ENCODE peak calls at places on chromosomes 6 and 20, in four cellular contexts. Z, T, E and Q are unnamed samples.

GRCh38 chr6:52872031-52872430 is 31.4 kb upstream of the GSTA5 start:
- DNase-seq in E (no peak), Z (no peak), T (no peak), Q (no peak)

GRCh38 chr6:159074120-159074684 is 29.4 kb upstream of the TAGAP start:
- DNase-seq in Z (no peak), E (no peak), T (peak), Q (peak)

GRCh38 chr6:79468116-79468515 is 69.1 kb downstream of the LCA5 start:
- DNase-seq in E (no peak), Z (no peak), T (peak), Q (no peak)

GRCh38 chr20:35101620-35102019 is 9.0 kb upstream of the TRPC4AP start:
- DNase-seq in Z (no peak), E (no peak), T (no peak), Q (no peak)

GRCh38 chr20:4167261-4168004 is 152.1 kb upstream of the RNF24 start:
- DNase-seq in T (no peak), Z (no peak), E (no peak), Q (peak)

GRCh38 chr6:144285798-144286502 is 815 bp downstream of the UTRN start:
- DNase-seq in T (peak), Z (no peak), E (peak), Q (peak)

GRCh38 chr6:1770435-1770843 is 160.7 kb downstream of the FOXC1 start:
- DNase-seq in T (peak), E (no peak), Z (no peak), Q (no peak)

GRCh38 chr6:149273318-149273717 is 44.2 kb upstream of the TAB2 start:
- DNase-seq in E (no peak), Z (no peak), T (no peak), Q (no peak)

GRCh38 chr6:123527406-123527805 is 109.3 kb downstream of the TRDN start:
- DNase-seq in E (no peak), Z (no peak), T (peak), Q (no peak)

GRCh38 chr20:10239954-10240353 is 21.3 kb downstream of the SNAP25 start:
- DNase-seq in T (no peak), E (peak), Z (no peak), Q (no peak)

GRCh38 chr20:49323622-49324238 is 45.9 kb upstream of the ZNFX1 start:
- DNase-seq in T (peak), E (no peak), Z (peak), Q (no peak)

GRCh38 chr20:6768228-6769185 is 1.0 kb downstream of the BMP2 start:
- DNase-seq in E (peak), T (peak), Z (no peak), Q (no peak)

GRCh38 chr6:138529510-138529909 is 30.2 kb upstream of the NHSL1 start:
- DNase-seq in E (no peak), Z (no peak), T (no peak), Q (no peak)

GRCh38 chr6:68741501-68742343 is 106.6 kb downstream of the ADGRB3 start:
- DNase-seq in E (no peak), T (peak), Z (no peak), Q (no peak)

GRCh38 chr20:47392015-47392720 is 35.7 kb upstream of the ZMYND8 start:
- DNase-seq in E (no peak), Z (no peak), T (peak), Q (peak)

GRCh38 chr6:108592371-108593337 is 31.9 kb downstream of the FOXO3 start:
- DNase-seq in T (peak), E (no peak), Z (peak), Q (no peak)

GRCh38 chr6:54846243-54846856 is at the start of gene FAM83B:
- DNase-seq in E (peak), Z (no peak), T (peak), Q (no peak)

GRCh38 chr6:52231411-52232127 is 12.7 kb downstream of the IL17F start:
- DNase-seq in Z (no peak), E (no peak), T (no peak), Q (no peak)

GRCh38 chr6:130775421-130776012 is 51.7 kb upstream of the SMLR1 start:
- DNase-seq in Z (no peak), T (peak), E (no peak), Q (no peak)

GRCh38 chr6:129653229-129653628 is 56.7 kb downstream of the ARHGAP18 start:
- DNase-seq in Z (no peak), T (no peak), E (no peak), Q (no peak)

GRCh38 chr6:44221291-44221960 is 2.0 kb upstream of the SLC29A1 start:
- DNase-seq in E (peak), T (peak), Z (peak), Q (peak)

GRCh38 chr6:110652520-110652919 is 162.7 kb downstream of the CDK19 start:
- DNase-seq in Z (no peak), E (no peak), T (no peak), Q (no peak)

GRCh38 chr6:99024089-99024488 is 76.3 kb upstream of the FBXL4 start:
- DNase-seq in Z (no peak), T (no peak), E (no peak), Q (no peak)

GRCh38 chr20:47927385-47927851 is 142.1 kb upstream of the SULF2 start:
- DNase-seq in Z (no peak), E (no peak), T (peak), Q (no peak)

GRCh38 chr6:131250121-131250520 is 114.9 kb downstream of the AKAP7 start:
- DNase-seq in T (peak), E (peak), Z (peak), Q (peak)

GRCh38 chr20:46772901-46773300 is 63.5 kb downstream of the SLC2A10 start:
- DNase-seq in E (no peak), Z (no peak), T (no peak), Q (no peak)

GRCh38 chr20:14761903-14762302 is 424.5 kb upstream of the FLRT3 start:
- DNase-seq in Z (no peak), T (no peak), E (no peak), Q (no peak)

GRCh38 chr20:44646641-44647274 is 4.7 kb downstream of the ADA start:
- DNase-seq in Z (no peak), T (peak), E (no peak), Q (no peak)

GRCh38 chr20:51934301-51935002 is 132.1 kb upstream of the SALL4 start:
- DNase-seq in T (no peak), E (no peak), Z (no peak), Q (no peak)

GRCh38 chr6:42484261-42484660 is 32.5 kb upstream of the TRERF1 start:
- DNase-seq in E (no peak), Z (no peak), T (no peak), Q (no peak)

GRCh38 chr20:25254571-25254970 is 6.7 kb downstream of the PYGB start:
- DNase-seq in E (no peak), Z (no peak), T (no peak), Q (no peak)

GRCh38 chr6:89122625-89123024 is 4.8 kb upstream of the SRSF12 start:
- DNase-seq in E (no peak), T (peak), Z (no peak), Q (no peak)

GRCh38 chr6:21085643-21086042 is 507.9 kb upstream of the SOX4 start:
- DNase-seq in T (no peak), E (no peak), Z (no peak), Q (no peak)

DNA sequence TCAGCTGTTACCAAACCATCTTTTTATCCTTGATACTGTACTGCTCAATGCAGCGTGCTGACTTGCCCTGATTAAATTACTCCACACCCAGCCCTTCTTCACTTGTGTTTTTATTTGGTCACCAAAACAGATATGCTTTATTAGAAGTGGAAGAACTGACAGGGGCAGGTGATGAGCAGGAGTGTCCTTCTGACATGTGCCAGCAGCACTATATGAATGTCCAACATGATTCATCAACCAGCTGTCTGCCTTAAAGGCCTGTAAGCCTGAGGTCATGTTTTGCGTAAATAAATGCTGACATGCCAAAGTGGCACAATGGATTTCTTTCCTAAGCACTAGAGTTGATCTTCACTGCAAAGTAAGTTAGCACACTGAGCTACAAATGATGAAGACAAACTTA is 15.4 kb downstream of the POPDC3 start:
- DNase-seq in T (peak), E (no peak), Z (no peak), Q (no peak)
- H3K27ac ChIP-seq in T (no peak), E (no peak), Z (no peak), Q (no peak)

DNA sequence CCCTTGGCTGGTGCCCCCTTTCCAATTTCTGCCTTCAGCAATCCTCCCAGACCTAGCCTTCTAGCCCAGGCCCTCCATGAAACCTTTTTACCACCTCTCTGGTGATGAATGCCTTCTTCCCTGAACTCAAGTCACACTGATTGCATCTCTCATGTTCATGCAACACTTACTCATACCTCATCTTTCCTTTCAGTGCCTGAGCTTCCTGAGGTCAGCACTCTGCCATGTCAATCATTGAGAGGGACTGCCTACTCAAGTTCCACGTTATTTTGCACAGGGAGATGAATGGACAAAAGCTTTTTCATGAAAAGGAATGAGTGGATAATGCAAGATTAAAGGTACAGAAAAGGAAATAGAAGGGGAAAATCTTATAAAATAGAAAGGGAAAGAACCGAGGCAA is 60.1 kb upstream of the PLEKHG1 start:
- DNase-seq in Z (no peak), E (no peak), T (no peak), Q (no peak)
- H3K27ac ChIP-seq in Z (no peak), E (no peak), T (no peak), Q (no peak)

GRCh38 chr20:38392356-38392755 is 42.8 kb downstream of the SNHG17 start:
- DNase-seq in T (no peak), Z (no peak), E (no peak), Q (no peak)

GRCh38 chr20:38393259-38393658 is 41.9 kb downstream of the SNHG17 start:
- DNase-seq in E (no peak), Z (no peak), T (no peak), Q (no peak)

DNA sequence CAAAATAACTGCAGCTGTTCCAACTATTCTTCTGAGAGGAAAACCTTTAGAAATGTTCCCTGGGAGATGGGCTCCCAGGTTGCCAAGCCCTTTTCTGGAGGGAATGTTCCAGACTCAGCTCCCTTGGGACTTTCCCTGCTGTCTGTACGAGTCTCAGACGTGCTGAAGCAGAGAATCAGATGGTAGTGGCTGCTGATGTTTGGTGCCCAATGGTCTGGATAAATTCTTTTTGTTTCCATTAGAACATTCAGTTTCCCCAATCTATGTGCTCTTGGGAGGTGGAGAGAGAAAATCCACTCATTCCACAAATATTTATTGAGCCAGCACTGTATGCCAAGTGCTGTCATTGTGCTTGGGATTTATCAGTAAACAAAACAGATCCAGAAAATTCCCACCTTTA is 40.0 kb downstream of the SNHG17 start:
- DNase-seq in T (peak), Z (no peak), E (no peak), Q (no peak)
- H3K27ac ChIP-seq in T (no peak), Z (no peak), E (no peak), Q (no peak)

GRCh38 chr20:328596-329324 is 3.4 kb downstream of the SOX12 start:
- DNase-seq in T (no peak), E (no peak), Z (peak), Q (no peak)
- H3K27ac ChIP-seq in T (no peak), E (peak), Z (peak), Q (no peak)

GRCh38 chr6:111840821-111841220 is 32.4 kb downstream of the FYN start:
- DNase-seq in T (no peak), E (no peak), Z (no peak), Q (no peak)

GRCh38 chr6:111835807-111836206 is 37.4 kb downstream of the FYN start:
- DNase-seq in T (no peak), E (no peak), Z (no peak), Q (no peak)

GRCh38 chr6:111837007-111837406 is 36.2 kb downstream of the FYN start:
- DNase-seq in E (no peak), T (no peak), Z (no peak), Q (no peak)

GRCh38 chr6:111838749-111839484 is 34.3 kb downstream of the FYN start:
- DNase-seq in E (no peak), Z (no peak), T (no peak), Q (no peak)

GRCh38 chr6:111837641-111838500 is 35.4 kb downstream of the FYN start:
- DNase-seq in E (no peak), Z (peak), T (no peak), Q (no peak)
- H3K27ac ChIP-seq in E (no peak), Z (peak), T (no peak), Q (no peak)

DNA sequence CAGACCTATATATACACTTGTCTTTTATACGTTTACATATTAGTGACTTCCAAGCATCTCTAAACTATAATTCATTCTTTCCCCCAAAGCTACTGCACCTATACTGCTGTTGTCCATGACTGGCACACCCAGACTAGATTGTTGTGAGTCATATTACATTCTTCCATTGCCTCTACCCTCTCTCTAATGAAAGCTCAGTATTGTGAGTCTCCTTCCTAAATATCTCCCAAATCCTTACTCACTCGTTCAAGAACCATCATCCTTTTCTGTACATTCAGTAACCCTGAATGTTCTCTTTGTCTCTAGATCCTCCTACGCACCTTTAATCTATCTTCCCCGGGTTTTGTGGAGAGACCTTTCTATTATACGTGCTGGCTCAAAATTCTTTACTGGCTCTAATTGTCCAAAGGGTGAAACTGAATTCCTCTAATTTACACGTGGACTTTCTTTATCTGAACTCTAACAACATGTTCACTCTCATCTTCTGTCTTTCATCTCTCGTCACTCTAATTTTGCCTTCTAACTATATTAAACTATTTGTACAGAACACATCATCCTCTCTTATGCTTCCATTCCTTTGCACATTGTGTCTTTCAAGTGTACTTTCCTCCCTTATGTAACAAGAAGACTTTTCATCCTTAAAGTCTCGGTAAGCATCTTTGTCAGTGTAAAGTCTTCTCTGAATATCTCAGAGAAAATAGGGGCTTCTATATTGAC is 109.3 kb downstream of the IBTK start:
- DNase-seq in T (no peak), E (no peak), Z (no peak), Q (no peak)
- H3K27ac ChIP-seq in T (no peak), E (no peak), Z (no peak), Q (no peak)